ENCODE peak calls at places on chromosomes 7 and 10, in eight cellular contexts. W is A549; A is astrocyte; O is fibroblast of lung; R is upper lobe of right lung; I is naive thymus-derived CD4-positive, alpha-beta T cell; L is HepG2; G is left lung. N is an unnamed sample. For H3K9me3, the result is how much of the 10 kb centered on the place peaks cover.

GRCh38 chr10:107616463-107617131 is 452.1 kb upstream of the SORCS1 start:
- DNase-seq in I (no peak), L (no peak), A (no peak), O (peak), G (no peak), R (no peak), W (no peak), N (no peak)

GRCh38 chr7:111987115-111987826 is 218.9 kb downstream of the DOCK4 start:
- DNase-seq in A (peak), G (no peak), O (peak), I (no peak), W (no peak), L (no peak), R (no peak), N (no peak)

GRCh38 chr7:150481955-150482354 is 31.5 kb downstream of the GIMAP8 start:
- DNase-seq in W (no peak), R (no peak), A (no peak), L (no peak), O (no peak), I (no peak), G (no peak), N (no peak)

GRCh38 chr10:99233680-99234018 is 2.0 kb downstream of the HPSE2 start:
- DNase-seq in L (no peak), I (no peak), R (peak), G (no peak), O (no peak), A (no peak), W (no peak), N (no peak)

GRCh38 chr7:15685358-15686181 is 913 bp downstream of the MEOX2 start:
- DNase-seq in I (no peak), L (no peak), G (no peak), A (peak), O (peak), R (no peak), W (no peak), N (no peak)

GRCh38 chr7:102841290-102841689 is 71.5 kb upstream of the LRRC17 start:
- DNase-seq in I (no peak), G (peak), R (no peak), W (no peak), A (peak), O (peak), L (no peak), N (no peak)

GRCh38 chr10:102642553-102643345 is 1.5 kb upstream of the TRIM8 start:
- DNase-seq in G (no peak), O (peak), I (peak), W (no peak), L (peak), R (peak), A (no peak), N (peak)

GRCh38 chr7:51633596-51633995 is 317.0 kb upstream of the COBL start:
- DNase-seq in G (no peak), L (no peak), A (peak), I (no peak), O (no peak), R (no peak), W (no peak), N (no peak)

GRCh38 chr10:112844681-112845080 is 105.4 kb upstream of the TCF7L2 start:
- DNase-seq in R (no peak), W (no peak), I (no peak), O (no peak), A (no peak), L (no peak), G (no peak), N (no peak)

GRCh38 chr7:48105045-48105444 is 16.0 kb downstream of the UPP1 start:
- DNase-seq in I (no peak), L (no peak), O (no peak), G (no peak), W (no peak), A (no peak), R (no peak), N (no peak)

GRCh38 chr7:140200102-140200989 is 23.6 kb upstream of the KDM7A start:
- DNase-seq in O (peak), R (no peak), A (peak), I (no peak), G (no peak), W (peak), L (peak), N (no peak)

GRCh38 chr7:19262794-19263193 is 117.6 kb upstream of the FERD3L start:
- DNase-seq in R (no peak), I (no peak), W (no peak), G (no peak), L (no peak), A (no peak), O (no peak), N (no peak)

GRCh38 chr10:47331954-47332353 is 9.7 kb downstream of the GDF2 start:
- DNase-seq in O (no peak), G (no peak), I (no peak), L (no peak), R (peak), A (no peak), W (no peak), N (no peak)

GRCh38 chr10:110398419-110399162 is 93.9 kb upstream of the SMNDC1 start:
- DNase-seq in I (no peak), L (peak), A (peak), G (peak), R (no peak), W (peak), O (peak), N (no peak)

GRCh38 chr7:42445691-42446090 is 208.7 kb upstream of the GLI3 start:
- DNase-seq in W (no peak), L (no peak), I (no peak), G (no peak), R (no peak), O (peak), A (no peak), N (no peak)

GRCh38 chr10:46516660-46517416 is 39.6 kb downstream of the GPRIN2 start:
- DNase-seq in O (peak), R (peak), A (peak), G (peak), W (peak), I (peak), L (no peak), N (no peak)

GRCh38 chr7:132536646-132537395 is 39.4 kb downstream of the PLXNA4 start:
- DNase-seq in R (no peak), O (no peak), W (no peak), I (no peak), A (peak), L (no peak), G (no peak), N (no peak)

GRCh38 chr10:34732926-34733325 is 82.2 kb downstream of the PARD3 start:
- DNase-seq in I (no peak), G (no peak), W (peak), A (peak), R (no peak), O (no peak), L (peak), N (no peak)

GRCh38 chr7:27636326-27637006 is 26.2 kb downstream of the HIBADH start:
- DNase-seq in W (no peak), G (no peak), O (peak), L (no peak), R (no peak), A (no peak), I (no peak), N (no peak)

GRCh38 chr10:78139336-78139735 is 105.7 kb downstream of the RPS24 start:
- DNase-seq in G (no peak), L (peak), I (no peak), O (no peak), W (no peak), A (no peak), R (no peak), N (no peak)

GRCh38 chr7:25009271-25009670 is 29.3 kb upstream of the OSBPL3 start:
- DNase-seq in O (peak), A (peak), R (no peak), G (peak), L (no peak), I (no peak), W (no peak), N (no peak)

GRCh38 chr10:25176421-25176968 is 1.7 kb downstream of the GPR158 start:
- DNase-seq in W (no peak), L (no peak), A (no peak), O (no peak), R (no peak), G (no peak), I (no peak), N (no peak)

GRCh38 chr7:2476776-2477446 is 713 bp upstream of the GRIFIN start:
- DNase-seq in R (peak), O (no peak), I (no peak), W (no peak), G (no peak), L (no peak), A (no peak), N (no peak)

GRCh38 chr10:5589963-5590511 is 65.3 kb downstream of the CALML3 start:
- DNase-seq in W (peak), A (peak), R (peak), L (no peak), G (no peak), O (peak), I (no peak), N (no peak)

GRCh38 chr10:122570920-122571319 is 10.4 kb downstream of the DMBT1 start:
- DNase-seq in L (no peak), A (no peak), R (no peak), I (no peak), O (no peak), G (no peak), W (no peak), N (no peak)

GRCh38 chr10:112956631-112957350 is 6.7 kb downstream of the TCF7L2 start:
- DNase-seq in G (no peak), O (no peak), L (no peak), I (no peak), A (peak), R (no peak), W (no peak), N (no peak)

GRCh38 chr7:128259131-128260056 is 18.3 kb downstream of the LEP start:
- DNase-seq in A (peak), I (no peak), W (no peak), O (peak), G (peak), R (peak), L (no peak), N (no peak)

GRCh38 chr10:15898046-15898445 is 37.7 kb upstream of the MINDY3 start:
- DNase-seq in L (no peak), I (no peak), O (peak), A (no peak), W (no peak), R (no peak), G (no peak), N (no peak)

GRCh38 chr7:146176790-146177189 is 60.2 kb downstream of the CNTNAP2 start:
- DNase-seq in I (no peak), G (no peak), A (no peak), L (no peak), O (no peak), R (no peak), W (no peak), N (no peak)

GRCh38 chr7:100680589-100681271 is 7.2 kb downstream of the GNB2 start:
- DNase-seq in O (no peak), R (no peak), A (no peak), W (no peak), L (no peak), G (no peak), I (no peak), N (no peak)

GRCh38 chr7:94997547-94997946 is 90.2 kb downstream of the PPP1R9A start:
- DNase-seq in G (no peak), A (no peak), I (no peak), R (no peak), W (no peak), L (no peak), O (no peak), N (no peak)

GRCh38 chr7:135980665-135981180 is 3.6 kb upstream of the MTPN start:
- DNase-seq in W (no peak), I (peak), R (no peak), O (no peak), G (peak), L (no peak), A (peak), N (peak)

GRCh38 chr10:126058507-126058906 is 162.1 kb downstream of the FANK1 start:
- DNase-seq in L (no peak), G (no peak), O (no peak), I (no peak), W (no peak), A (no peak), R (no peak), N (no peak)

GRCh38 chr10:31677198-31678138 is 251.2 kb downstream of the ARHGAP12 start:
- DNase-seq in L (no peak), I (no peak), A (no peak), G (no peak), W (no peak), R (no peak), O (no peak), N (no peak)

GRCh38 chr10:31675726-31676125 is 252.9 kb downstream of the ARHGAP12 start:
- DNase-seq in G (no peak), W (no peak), A (no peak), R (no peak), I (no peak), L (no peak), O (no peak), N (no peak)

GRCh38 chr10:31679931-31680330 is 248.7 kb downstream of the ARHGAP12 start:
- DNase-seq in L (no peak), R (no peak), A (no peak), O (no peak), W (no peak), G (no peak), I (no peak), N (no peak)

GRCh38 chr10:31678139-31678536 is 250.5 kb downstream of the ARHGAP12 start:
- DNase-seq in I (no peak), G (no peak), W (no peak), R (no peak), O (no peak), A (no peak), L (no peak), N (no peak)

GRCh38 chr10:31678573-31679122 is 250.0 kb downstream of the ARHGAP12 start:
- DNase-seq in R (no peak), W (no peak), A (no peak), O (peak), L (no peak), I (no peak), G (no peak), N (no peak)
- H3K9me3 ChIP-seq in R (under half), W (under half), A (under half), O (under half), L (under half), I (under half), G (under half), N (under half)

DNA sequence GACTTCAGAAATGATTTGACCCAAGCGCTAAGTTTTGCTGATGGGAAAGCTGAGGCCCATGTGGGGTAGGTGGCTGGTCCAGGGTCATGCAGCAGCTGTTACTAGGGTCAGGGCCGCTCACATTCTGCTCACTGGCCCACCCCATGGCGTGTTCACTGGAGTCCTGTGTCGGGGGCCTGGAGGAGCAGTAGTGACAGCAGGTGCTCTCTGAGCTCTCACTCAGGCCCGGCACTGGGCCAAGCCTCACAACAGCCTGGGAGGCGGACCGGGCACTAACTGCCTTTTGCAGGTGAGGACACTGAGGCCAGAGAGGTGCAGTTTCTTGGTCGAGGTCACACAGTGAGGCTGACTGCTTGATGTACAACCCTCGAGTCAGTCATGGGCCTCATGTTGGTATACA is 82.7 kb downstream of the GLRX3 start:
- DNase-seq in G (no peak), R (peak), A (no peak), W (no peak), O (no peak), L (no peak), I (no peak), N (no peak)
- H3K9me3 ChIP-seq in G (under half), R (under half), A (under half), W (under half), O (under half), L (under half), I (under half), N (under half)

GRCh38 chr7:64613653-64614052 is 50.8 kb upstream of the ZNF680 start:
- DNase-seq in G (no peak), O (no peak), I (no peak), A (no peak), R (no peak), L (no peak), W (no peak), N (no peak)

GRCh38 chr7:64614812-64615211 is 51.1 kb upstream of the ZNF107 start:
- DNase-seq in O (no peak), W (no peak), R (no peak), I (no peak), A (no peak), G (no peak), L (no peak), N (no peak)

GRCh38 chr7:64611717-64612116 is 48.8 kb upstream of the ZNF680 start:
- DNase-seq in R (no peak), I (no peak), W (no peak), G (no peak), O (no peak), L (no peak), A (no peak), N (no peak)

GRCh38 chr7:64610997-64611396 is 48.1 kb upstream of the ZNF680 start:
- DNase-seq in G (no peak), O (no peak), A (no peak), W (no peak), I (no peak), L (no peak), R (no peak), N (no peak)

GRCh38 chr7:64612452-64612851 is 49.6 kb upstream of the ZNF680 start:
- DNase-seq in I (no peak), L (no peak), A (no peak), R (no peak), O (no peak), G (no peak), W (no peak), N (no peak)
- H3K9me3 ChIP-seq in I (under half), L (under half), A (under half), R (under half), O (under half), G (under half), W (under half), N (under half)

GRCh38 chr10:88540355-88540754 is 42.8 kb downstream of the RNLS start:
- DNase-seq in W (no peak), A (peak), I (no peak), G (no peak), O (no peak), R (no peak), L (no peak), N (no peak)
- H3K9me3 ChIP-seq in W (under half), A (under half), I (under half), G (under half), O (under half), R (under half), L (under half), N (under half)

GRCh38 chr7:63080831-63081230 is 917.8 kb upstream of the ZNF722 start:
- DNase-seq in L (no peak), A (no peak), G (no peak), I (no peak), R (no peak), O (no peak), W (no peak), N (no peak)
- H3K9me3 ChIP-seq in L (half or more), A (under half), G (half or more), I (under half), R (under half), O (under half), W (under half), N (under half)

GRCh38 chr10:131440405-131441360 is 129.2 kb upstream of the TCERG1L start:
- DNase-seq in A (no peak), O (no peak), L (no peak), I (no peak), W (no peak), R (no peak), G (no peak), N (no peak)
- H3K9me3 ChIP-seq in A (under half), O (under half), L (under half), I (under half), W (under half), R (under half), G (under half), N (under half)

GRCh38 chr7:134758981-134759380 is 20.5 kb upstream of the CALD1 start:
- DNase-seq in O (no peak), W (no peak), R (no peak), A (no peak), L (no peak), G (no peak), I (no peak), N (no peak)
- H3K9me3 ChIP-seq in O (under half), W (under half), R (under half), A (under half), L (under half), G (under half), I (under half), N (under half)

GRCh38 chr7:64099656-64100531 is 54.7 kb downstream of the ZNF727 start:
- DNase-seq in G (no peak), R (peak), O (no peak), A (no peak), I (no peak), W (no peak), L (no peak), N (no peak)
- H3K9me3 ChIP-seq in G (half or more), R (under half), O (under half), A (under half), I (under half), W (under half), L (under half), N (under half)

DNA sequence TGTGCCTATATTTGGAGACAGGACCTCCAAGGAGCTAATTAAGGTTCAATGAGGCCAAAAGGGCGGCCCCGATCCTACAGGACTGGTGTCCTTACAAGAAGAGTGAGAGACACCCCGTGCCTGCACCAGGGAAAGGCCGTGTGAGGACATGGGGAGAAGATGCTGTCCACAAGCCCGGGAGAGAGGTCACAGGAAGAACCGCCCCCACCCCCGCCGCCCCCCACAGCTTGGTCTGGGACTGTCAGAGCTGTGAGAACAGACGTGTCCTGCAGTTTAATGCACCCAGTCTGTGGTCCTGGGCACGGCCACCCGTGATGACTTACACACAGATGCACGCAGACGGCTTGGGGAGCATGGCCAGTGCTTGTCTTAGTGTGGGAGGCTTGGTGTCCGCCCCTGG is 399.5 kb downstream of the DNAJB6 start:
- DNase-seq in G (no peak), A (no peak), O (no peak), R (no peak), L (no peak), W (no peak), I (no peak), N (no peak)
- H3K9me3 ChIP-seq in G (under half), A (under half), O (under half), R (under half), L (under half), W (under half), I (under half), N (under half)

GRCh38 chr7:93097388-93097787 is 20.4 kb downstream of the SAMD9 start:
- DNase-seq in A (no peak), I (no peak), W (no peak), R (no peak), O (no peak), G (no peak), L (no peak), N (no peak)
- H3K9me3 ChIP-seq in A (under half), I (under half), W (under half), R (under half), O (under half), G (half or more), L (under half), N (under half)